ENCODE peak calls at places on chromosomes 4 and X, in ten cellular contexts. F is CD8-positive, alpha-beta T cell; D is endodermal cell; E is GM20000; A is AG10803; X is AG04449; R is cardiac muscle cell; H is fibroblast of mammary gland; U is nephron progenitor cell; O is fibroblast of the aortic adventitia. B is an unnamed sample.

GRCh38 chr4:137359691-137360315 is 172.5 kb downstream of the PCDH18 start:
- DNase-seq in A (peak; percentile 86), X (peak; percentile 23), F (no peak), E (no peak), R (no peak), U (no peak), O (peak; percentile 70), D (no peak), H (peak; percentile 72), B (no peak)

GRCh38 chrX:72078411-72078810 is 53.3 kb downstream of the RTL5 start:
- DNase-seq in A (no peak), D (no peak), U (no peak), X (no peak), O (no peak), R (no peak), E (no peak), F (no peak), H (no peak), B (no peak)

GRCh38 chr4:128782875-128783614 is 26.5 kb upstream of the JADE1 start:
- DNase-seq in H (peak; percentile 82), D (no peak), O (peak; percentile 91), E (no peak), X (no peak), A (peak; percentile 37), U (no peak), R (no peak), F (no peak), B (no peak)

GRCh38 chrX:52216541-52216940 is 31.9 kb downstream of the MAGED4 start:
- DNase-seq in A (no peak), X (no peak), H (no peak), F (no peak), E (no peak), O (no peak), U (no peak), R (no peak), D (no peak), B (no peak)

GRCh38 chr4:142741995-142742394 is 104.1 kb downstream of the INPP4B start:
- DNase-seq in X (no peak), D (no peak), O (no peak), R (no peak), E (no peak), U (no peak), H (no peak), A (no peak), F (no peak), B (no peak)

GRCh38 chrX:2391869-2392606 is 108.7 kb downstream of the DHRSX start:
- DNase-seq in F (no peak), U (no peak), A (peak; percentile 83), O (peak; percentile 45), E (no peak), R (no peak), D (peak; percentile 94), H (peak; percentile 80), X (peak; percentile 14), B (no peak)

GRCh38 chr4:153683763-153684181 is 308 bp upstream of the TLR2 start:
- DNase-seq in A (no peak), O (no peak), R (no peak), F (no peak), U (peak; percentile 70), H (no peak), E (no peak), D (no peak), X (no peak), B (no peak)

GRCh38 chrX:105527759-105528158 is 294.6 kb upstream of the NRK start:
- DNase-seq in A (no peak), E (no peak), F (no peak), R (no peak), U (no peak), D (no peak), O (peak; percentile 7), H (peak; percentile 31), X (no peak), B (no peak)

GRCh38 chr4:111798840-111799239 is 346.4 kb upstream of the FAM241A start:
- DNase-seq in A (no peak), D (no peak), O (no peak), H (no peak), F (no peak), X (no peak), U (no peak), R (peak; percentile 37), E (no peak), B (no peak)

GRCh38 chr4:181597766-181598165 is 645.4 kb upstream of the TENM3 start:
- DNase-seq in R (no peak), A (peak; percentile 13), O (peak; percentile 2), U (no peak), E (no peak), H (peak; percentile 75), D (no peak), F (no peak), X (no peak), B (no peak)

GRCh38 chr4:88937081-88937480 is 119.9 kb downstream of the FAM13A start:
- DNase-seq in E (no peak), R (no peak), H (no peak), F (no peak), A (no peak), D (no peak), U (no peak), O (peak; percentile 54), X (peak; percentile 31), B (no peak)

GRCh38 chr4:5758741-5759140 is 47.7 kb downstream of the EVC start:
- DNase-seq in U (no peak), H (peak; percentile 99), E (peak; percentile 52), A (peak; percentile 99), X (peak; percentile 93), R (no peak), D (no peak), O (peak; percentile 90), F (no peak), B (no peak)

GRCh38 chrX:118739577-118739976 is 12.2 kb downstream of the IL13RA1 start:
- DNase-seq in X (no peak), F (no peak), O (peak; percentile 17), E (no peak), D (no peak), R (no peak), A (no peak), H (no peak), U (no peak), B (no peak)

GRCh38 chrX:136251042-136251991 is at the start of gene MAP7D3:
- DNase-seq in X (no peak), O (no peak), A (peak; percentile 39), D (peak; percentile 87), E (peak; percentile 91), R (peak; percentile 76), H (peak; percentile 33), U (peak; percentile 70), F (peak; percentile 54), B (no peak)

GRCh38 chr4:76035146-76035545 is 724 bp downstream of the CXCL11 start:
- DNase-seq in U (no peak), X (no peak), E (no peak), A (no peak), R (no peak), O (no peak), D (no peak), F (no peak), H (no peak), B (no peak)

GRCh38 chr4:52594961-52595360 is 64.1 kb downstream of the USP46 start:
- DNase-seq in R (no peak), O (no peak), D (no peak), X (no peak), U (no peak), F (no peak), H (peak; percentile 32), E (no peak), A (no peak), B (no peak)

GRCh38 chr4:14084598-14084997 is 457.1 kb upstream of the BOD1L1 start:
- DNase-seq in F (no peak), X (no peak), D (peak; percentile 75), H (no peak), U (no peak), E (no peak), A (no peak), R (no peak), O (no peak), B (no peak)

GRCh38 chr4:79492148-79492547 is 84.1 kb upstream of the GK2 start:
- DNase-seq in O (no peak), H (no peak), D (no peak), U (no peak), E (no peak), R (no peak), A (no peak), X (no peak), F (no peak), B (no peak)

DNA sequence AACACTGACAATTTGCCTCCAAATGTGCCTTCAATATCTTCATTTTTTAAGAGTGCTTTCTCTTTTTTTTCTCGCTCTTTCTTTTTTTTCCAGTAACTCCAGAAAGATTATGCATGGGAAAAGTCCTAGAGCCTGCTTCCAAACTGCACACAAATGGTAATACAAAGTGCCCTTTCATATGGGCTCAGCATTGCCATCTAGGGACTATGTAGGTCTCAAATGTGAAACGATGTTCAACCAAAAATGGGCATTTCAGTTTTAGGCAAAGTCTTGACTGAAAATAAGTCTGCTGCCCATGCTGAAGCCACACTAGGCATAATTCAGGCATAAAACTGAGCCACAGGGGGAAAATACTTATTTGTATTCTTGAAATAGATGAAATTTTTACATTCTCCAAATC is 65.6 kb downstream of the SYNPO2 start:
- DNase-seq in O (peak; percentile 56), F (no peak), H (peak; percentile 36), A (peak; percentile 44), E (no peak), D (no peak), R (no peak), U (no peak), X (no peak), B (no peak)
- TF ChIP-seq CTCF in O (peak; percentile 37), F (no peak), H (peak; percentile 41), A (peak; percentile 53), E (no peak), D (no peak), R (peak; percentile 51), U (no peak), X (peak; percentile 28), B (peak; percentile 34)

DNA sequence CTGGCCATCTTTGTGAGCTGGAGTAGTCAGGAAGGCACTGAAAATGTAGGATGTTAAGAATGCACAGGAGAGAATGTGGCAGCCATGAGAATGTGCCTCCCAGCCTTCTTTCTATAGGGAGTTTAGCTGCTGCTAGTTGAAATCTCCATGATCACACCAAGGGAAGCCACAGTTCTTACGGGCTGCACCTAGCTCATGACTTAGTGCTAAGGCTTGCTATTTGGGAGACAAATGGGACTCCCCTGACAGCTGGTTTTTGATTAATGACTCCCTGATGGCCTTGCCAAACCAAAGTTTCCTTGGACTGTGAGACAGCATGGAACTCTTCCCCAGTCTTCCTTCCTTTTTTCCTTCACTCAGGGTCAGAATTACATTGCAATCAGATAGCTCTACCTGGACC is 9.2 kb downstream of the CTSO start:
- DNase-seq in R (no peak), O (peak; percentile 57), D (no peak), U (peak; percentile 8), E (no peak), F (no peak), X (no peak), A (peak; percentile 18), H (peak; percentile 20), B (no peak)
- TF ChIP-seq CTCF in R (no peak), O (no peak), D (no peak), U (no peak), E (no peak), F (no peak), X (no peak), A (no peak), H (no peak), B (no peak)

GRCh38 chr4:104020641-104021040 is 300.9 kb upstream of the TACR3 start:
- DNase-seq in E (no peak), U (no peak), A (no peak), O (no peak), F (no peak), R (no peak), X (no peak), H (no peak), D (no peak), B (no peak)
- TF ChIP-seq CTCF in E (no peak), U (no peak), A (no peak), O (no peak), F (no peak), R (no peak), X (no peak), H (no peak), D (no peak), B (no peak)

GRCh38 chr4:139027771-139028170 is 12.2 kb downstream of the NOCT start:
- DNase-seq in E (no peak), O (no peak), X (no peak), H (peak; percentile 53), A (no peak), F (no peak), U (no peak), R (no peak), D (no peak), B (no peak)
- TF ChIP-seq CTCF in E (no peak), O (no peak), X (no peak), H (no peak), A (no peak), F (no peak), U (no peak), R (no peak), D (no peak), B (no peak)